ENCODE peak calls at places on chromosomes 12 and 14, in four cellular contexts. B is PC-3, U is fibroblast of lung, Z is brain microvascular endothelial cell. X is an unnamed sample.
A peak's percentile ranks its signal among the peaks of the same experiment; 100 is the strongest.

GRCh38 chr12:64587447-64587846 is 22.8 kb upstream of the RASSF3 start:
- DNase-seq in Z (no peak), B (no peak), U (no peak), X (no peak)

GRCh38 chr14:99481745-99482099 is 513 bp downstream of the CCNK start:
- DNase-seq in Z (peak; percentile 18), U (peak; percentile 50), B (peak; percentile 25), X (no peak)

GRCh38 chr12:93946542-93947150 is 201.7 kb upstream of the PLXNC1 start:
- DNase-seq in Z (no peak), U (peak; percentile 68), B (peak; percentile 57), X (no peak)

GRCh38 chr14:44873536-44873935 is 88.2 kb downstream of the KLHL28 start:
- DNase-seq in B (no peak), Z (no peak), U (no peak), X (no peak)

GRCh38 chr14:55684956-55685584 is 105.1 kb downstream of the KTN1 start:
- DNase-seq in U (no peak), B (no peak), Z (no peak), X (no peak)

GRCh38 chr14:43418314-43418713 is 1088.8 kb downstream of the FSCB start:
- DNase-seq in Z (no peak), B (no peak), U (no peak), X (no peak)

GRCh38 chr12:131844656-131845055 is 16.5 kb downstream of the MMP17 start:
- DNase-seq in U (no peak), Z (no peak), B (no peak), X (no peak)

GRCh38 chr12:102479099-102479887 is 1.1 kb downstream of the IGF1 start:
- DNase-seq in B (no peak), U (no peak), Z (no peak), X (no peak)

GRCh38 chr14:60095781-60096450 is 4.2 kb downstream of the PCNX4 start:
- DNase-seq in Z (peak; percentile 71), U (peak; percentile 84), B (peak; percentile 79), X (no peak)

GRCh38 chr12:89663577-89664357 is 44.9 kb downstream of the ATP2B1 start:
- DNase-seq in B (peak; percentile 66), Z (peak; percentile 35), U (peak; percentile 39), X (peak; percentile 10)

GRCh38 chr12:121223283-121223946 is 13.5 kb downstream of the P2RX4 start:
- DNase-seq in U (no peak), B (no peak), Z (peak; percentile 5), X (no peak)

GRCh38 chr12:77372026-77372425 is 306.7 kb upstream of the E2F7 start:
- DNase-seq in U (no peak), B (no peak), Z (no peak), X (no peak)

GRCh38 chr14:93081875-93082570 is 33.7 kb downstream of the ITPK1 start:
- DNase-seq in Z (no peak), B (no peak), U (no peak), X (no peak)

GRCh38 chr14:62528296-62528695 is 517.0 kb downstream of the KCNH5 start:
- DNase-seq in B (no peak), Z (no peak), U (peak; percentile 56), X (no peak)

GRCh38 chr12:111441107-111441928 is 35.6 kb downstream of the SH2B3 start:
- DNase-seq in U (no peak), B (no peak), Z (no peak), X (no peak)

GRCh38 chr12:34296143-34297041 is 274.1 kb downstream of the ALG10 start:
- DNase-seq in U (no peak), Z (no peak), B (no peak), X (no peak)

GRCh38 chr12:79016181-79016580 is 151.6 kb downstream of the SYT1 start:
- DNase-seq in U (no peak), B (no peak), Z (no peak), X (no peak)

GRCh38 chr14:68147331-68147730 is 327.8 kb downstream of the RAD51B start:
- DNase-seq in Z (no peak), U (no peak), B (peak; percentile 21), X (no peak)

GRCh38 chr12:52130695-52131094 is 51.2 kb downstream of the SMIM41 start:
- DNase-seq in B (no peak), U (no peak), Z (no peak), X (no peak)

GRCh38 chr12:55797068-55797467 is 20.5 kb downstream of the SARNP start:
- DNase-seq in Z (peak; percentile 33), U (peak; percentile 39), B (peak; percentile 47), X (no peak)

DNA sequence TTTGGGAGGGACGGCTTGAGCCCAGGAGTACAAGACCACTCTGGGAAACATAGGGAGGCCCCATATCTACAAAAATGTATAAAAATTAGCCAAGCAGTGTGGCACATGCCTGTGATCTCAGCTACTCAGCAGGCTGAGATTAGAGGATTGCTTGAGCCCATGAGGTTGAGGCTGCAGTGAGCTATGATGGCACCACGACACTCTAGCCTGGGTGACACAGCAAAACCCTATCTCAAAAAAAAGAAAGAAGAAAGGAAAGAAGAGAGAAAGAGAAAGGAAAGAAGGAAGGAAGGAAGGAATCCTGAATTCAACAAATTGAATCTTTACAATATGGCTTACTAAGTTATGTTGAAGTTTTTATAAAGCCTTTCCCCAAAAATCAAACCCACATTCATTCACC is 2.1 kb downstream of the KIF21A start:
- DNase-seq in B (no peak), U (no peak), Z (no peak), X (no peak)
- TF ChIP-seq CTCF in B (no peak), U (no peak), Z (no peak), X (no peak)

GRCh38 chr12:19030603-19031002 is 98.9 kb upstream of the PLEKHA5 start:
- DNase-seq in U (no peak), Z (no peak), B (peak; percentile 44), X (no peak)

GRCh38 chr12:19030180-19030579 is 99.4 kb upstream of the PLEKHA5 start:
- DNase-seq in B (peak; percentile 18), Z (no peak), U (no peak), X (no peak)

GRCh38 chr12:19025582-19025981 is 104.0 kb upstream of the PLEKHA5 start:
- DNase-seq in B (peak; percentile 68), Z (no peak), U (no peak), X (no peak)

GRCh38 chr12:19026035-19026434 is 103.5 kb upstream of the PLEKHA5 start:
- DNase-seq in B (no peak), Z (no peak), U (no peak), X (no peak)

DNA sequence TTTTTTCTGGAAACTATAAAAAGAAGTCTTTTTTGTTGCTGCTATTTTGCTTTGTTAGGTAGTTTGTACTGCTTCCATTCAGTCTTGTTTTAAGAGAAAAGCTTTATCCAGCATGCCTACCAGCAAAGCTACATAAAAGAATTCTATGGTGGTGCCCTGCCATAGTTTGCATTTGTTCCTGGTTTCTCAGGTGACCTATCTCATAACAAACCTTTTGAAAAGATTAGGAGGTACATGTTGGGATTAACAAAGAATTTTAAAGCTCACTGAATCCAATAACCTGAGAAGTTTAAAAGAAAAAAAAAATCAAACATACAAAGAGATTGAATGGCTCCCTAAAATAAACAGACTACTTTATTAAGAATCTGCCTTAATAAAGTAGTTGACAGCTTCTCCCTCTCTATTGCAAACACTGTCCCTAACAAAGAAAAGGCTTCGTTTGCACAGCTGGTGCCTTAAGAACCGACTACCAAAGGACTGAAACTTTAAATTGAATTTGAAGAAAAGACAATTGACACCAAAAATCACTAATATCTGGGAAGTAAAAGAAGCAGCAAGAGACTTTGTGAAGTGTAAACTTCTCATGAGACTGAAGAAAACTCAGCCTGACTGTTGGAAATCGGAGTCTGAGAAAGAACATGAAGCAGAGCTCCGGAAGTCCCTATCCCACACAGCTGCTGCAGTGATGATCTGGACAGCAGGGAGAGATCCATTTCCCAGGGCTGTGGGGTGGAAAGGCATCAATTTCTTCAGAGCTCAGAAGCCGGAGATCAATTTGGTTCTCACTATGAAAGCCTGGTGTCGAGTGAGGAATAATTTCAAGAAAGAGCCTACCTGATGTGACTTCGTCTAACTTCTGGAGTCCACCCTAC is 102.7 kb upstream of the PLEKHA5 start:
- DNase-seq in U (no peak), Z (no peak), B (no peak), X (no peak)
- TF ChIP-seq CTCF in U (no peak), Z (no peak), B (no peak), X (no peak)

GRCh38 chr12:58681730-58682129 is 238.6 kb downstream of the LRIG3 start:
- DNase-seq in Z (no peak), U (no peak), B (peak; percentile 17), X (no peak)
- TF ChIP-seq CTCF in Z (no peak), U (no peak), B (peak; percentile 24), X (no peak)

DNA sequence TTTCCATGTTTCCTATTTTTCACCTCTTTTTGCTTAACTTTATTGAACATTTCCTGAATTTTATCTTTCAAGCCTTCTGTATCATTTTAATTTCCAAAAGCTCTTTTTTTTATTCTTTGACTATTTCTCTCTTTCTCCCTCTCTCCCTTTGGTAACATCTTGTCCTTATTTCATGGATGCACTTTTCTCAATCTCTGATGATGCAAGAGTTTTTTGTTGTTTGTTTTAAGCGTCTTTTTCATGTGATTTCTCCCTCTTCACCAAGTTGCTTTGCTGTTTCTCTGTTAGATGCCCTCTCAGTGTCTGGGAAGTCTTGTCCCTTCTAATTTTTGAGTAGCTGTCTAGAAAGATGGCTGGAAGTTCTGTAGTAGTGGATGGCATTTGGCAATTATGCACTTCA is 62.6 kb downstream of the ANO6 start:
- DNase-seq in B (no peak), U (no peak), Z (no peak), X (no peak)
- TF ChIP-seq CTCF in B (no peak), U (no peak), Z (no peak), X (no peak)

DNA sequence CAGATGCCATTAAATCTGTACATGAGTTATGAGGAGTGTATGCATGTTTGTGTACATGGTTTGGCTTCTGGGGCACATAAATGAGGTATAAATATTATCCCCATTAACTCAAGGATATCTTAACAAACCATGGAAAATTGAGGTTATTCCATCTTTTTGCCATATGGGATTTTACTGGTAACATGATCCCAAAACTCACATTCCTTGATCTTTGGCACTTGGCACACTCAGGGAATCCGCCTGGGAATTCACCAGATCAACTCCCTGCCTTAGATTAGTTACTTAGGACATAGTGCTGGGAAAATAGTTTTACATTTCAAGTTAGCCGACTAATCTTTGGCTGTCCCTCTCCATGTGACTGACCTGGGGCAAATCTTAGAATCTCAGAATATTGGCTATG is 16.9 kb downstream of the CDKN1B start:
- DNase-seq in Z (no peak), U (peak; percentile 75), B (no peak), X (no peak)
- TF ChIP-seq CTCF in Z (no peak), U (no peak), B (no peak), X (no peak)

DNA sequence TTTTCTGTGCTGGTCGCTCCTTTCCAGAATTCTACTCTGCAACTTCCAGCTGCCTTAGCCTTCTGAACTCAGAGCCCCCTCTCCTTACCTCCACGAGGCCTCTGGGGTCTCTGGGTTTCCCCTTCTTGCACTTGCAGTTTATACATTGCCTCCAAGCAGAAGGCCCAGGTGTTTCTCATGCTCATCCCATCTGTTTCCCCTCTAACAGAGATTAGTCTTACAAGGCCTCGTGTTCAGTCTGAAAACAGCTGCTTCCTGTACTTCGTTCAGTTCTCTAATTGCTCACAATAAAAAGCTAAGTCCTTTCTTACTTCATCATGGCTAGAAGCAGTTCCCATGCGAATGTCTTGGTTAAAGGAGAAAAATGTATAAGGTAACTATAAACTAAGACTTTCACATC is 134.4 kb upstream of the FGD4 start:
- DNase-seq in Z (no peak), U (no peak), B (no peak), X (peak; percentile 23)
- TF ChIP-seq CTCF in Z (no peak), U (no peak), B (no peak), X (no peak)

GRCh38 chr14:57884175-57884574 is 18.3 kb upstream of the SLC35F4 start:
- DNase-seq in B (peak; percentile 61), U (no peak), Z (no peak), X (no peak)
- TF ChIP-seq CTCF in B (peak; percentile 86), U (peak; percentile 10), Z (peak; percentile 10), X (no peak)